ENCODE peak calls at places on chromosomes 1 and 21, in eight cellular contexts. H, A, G, Q, N, Y, J and D are unnamed samples. For H3K4me1, the result is how much of the 10 kb centered on the place peaks cover.

GRCh38 chr1:172451002-172451443 is 7.2 kb upstream of the PIGC start:
- DNase-seq in H (no peak), A (no peak), G (no peak), Q (no peak), N (no peak), Y (peak), J (peak), D (no peak)

GRCh38 chr1:59169703-59170102 is 127.2 kb upstream of the FGGY start:
- DNase-seq in H (no peak), A (no peak), G (no peak), Q (no peak), N (no peak), Y (no peak), J (peak), D (no peak)

GRCh38 chr21:41967708-41968107 is 13.9 kb upstream of the C2CD2 start:
- DNase-seq in H (no peak), A (no peak), G (peak), Q (no peak), N (peak), Y (no peak), J (no peak), D (no peak)

GRCh38 chr1:182766881-182767645 is 22.5 kb upstream of the NPL start:
- DNase-seq in H (no peak), A (no peak), G (no peak), Q (no peak), N (no peak), Y (no peak), J (no peak), D (no peak)

GRCh38 chr1:189775343-189775742 is 702.3 kb downstream of the BRINP3 start:
- DNase-seq in H (no peak), A (no peak), G (no peak), Q (no peak), N (no peak), Y (peak), J (peak), D (no peak)

GRCh38 chr1:243946946-243947345 is 96.9 kb upstream of the AKT3 start:
- DNase-seq in H (no peak), A (no peak), G (peak), Q (no peak), N (peak), Y (no peak), J (peak), D (no peak)

GRCh38 chr1:84598846-84599741 is 24.9 kb upstream of the CTBS start:
- DNase-seq in H (peak), A (no peak), G (no peak), Q (no peak), N (no peak), Y (peak), J (peak), D (peak)

GRCh38 chr21:38250991-38251418 is 5.8 kb upstream of the KCNJ15 start:
- DNase-seq in H (no peak), A (no peak), G (no peak), Q (no peak), N (no peak), Y (peak), J (no peak), D (no peak)

GRCh38 chr1:225824522-225824921 is 14.6 kb downstream of the EPHX1 start:
- DNase-seq in H (no peak), A (no peak), G (no peak), Q (no peak), N (peak), Y (no peak), J (no peak), D (no peak)

GRCh38 chr1:172717722-172718455 is 59.0 kb downstream of the FASLG start:
- DNase-seq in H (no peak), A (no peak), G (no peak), Q (no peak), N (no peak), Y (peak), J (peak), D (no peak)

GRCh38 chr1:40197656-40198055 is 36.5 kb downstream of the RLF start:
- DNase-seq in H (peak), A (no peak), G (no peak), Q (no peak), N (no peak), Y (no peak), J (peak), D (no peak)

GRCh38 chr1:81554108-81554507 is 246.6 kb upstream of the ADGRL2 start:
- DNase-seq in H (no peak), A (no peak), G (no peak), Q (no peak), N (no peak), Y (no peak), J (no peak), D (no peak)

GRCh38 chr1:41689596-41689995 is 205.1 kb upstream of the EDN2 start:
- DNase-seq in H (no peak), A (no peak), G (no peak), Q (no peak), N (no peak), Y (no peak), J (no peak), D (no peak)

GRCh38 chr1:118985611-118986290 is 2.4 kb downstream of the TBX15 start:
- DNase-seq in H (no peak), A (no peak), G (no peak), Q (no peak), N (no peak), Y (no peak), J (no peak), D (no peak)

GRCh38 chr1:182338806-182339370 is 52.7 kb downstream of the GLUL start:
- DNase-seq in H (no peak), A (no peak), G (no peak), Q (no peak), N (no peak), Y (no peak), J (no peak), D (no peak)

GRCh38 chr21:17900281-17900989 is 81.3 kb upstream of the C21orf91 start:
- DNase-seq in H (no peak), A (peak), G (no peak), Q (no peak), N (peak), Y (no peak), J (no peak), D (no peak)

GRCh38 chr1:25692560-25692959 is 76.0 kb downstream of the MAN1C1 start:
- DNase-seq in H (peak), A (no peak), G (no peak), Q (no peak), N (peak), Y (no peak), J (no peak), D (no peak)

GRCh38 chr1:39852214-39852791 is 31.0 kb downstream of the TRIT1 start:
- DNase-seq in H (no peak), A (no peak), G (no peak), Q (no peak), N (no peak), Y (no peak), J (peak), D (no peak)

GRCh38 chr1:32828341-32828740 is 10.9 kb downstream of the S100PBP start:
- DNase-seq in H (no peak), A (no peak), G (no peak), Q (no peak), N (no peak), Y (peak), J (peak), D (no peak)

GRCh38 chr1:182054698-182055326 is 6.7 kb downstream of the ZNF648 start:
- DNase-seq in H (peak), A (no peak), G (peak), Q (no peak), N (peak), Y (no peak), J (peak), D (no peak)

GRCh38 chr1:239868117-239868516 is 223.6 kb upstream of the FMN2 start:
- DNase-seq in H (no peak), A (no peak), G (no peak), Q (no peak), N (peak), Y (no peak), J (no peak), D (no peak)

GRCh38 chr1:24737368-24738117 is 7.7 kb upstream of the CLIC4 start:
- DNase-seq in H (no peak), A (no peak), G (no peak), Q (no peak), N (no peak), Y (no peak), J (no peak), D (no peak)

GRCh38 chr1:55284856-55285255 is 69.7 kb upstream of the USP24 start:
- DNase-seq in H (peak), A (no peak), G (no peak), Q (no peak), N (peak), Y (peak), J (peak), D (peak)

GRCh38 chr1:22788298-22788697 is 77.7 kb downstream of the EPHB2 start:
- DNase-seq in H (no peak), A (peak), G (no peak), Q (no peak), N (no peak), Y (peak), J (no peak), D (no peak)

GRCh38 chr1:101293461-101294045 is 56.7 kb downstream of the S1PR1 start:
- DNase-seq in H (no peak), A (no peak), G (no peak), Q (no peak), N (no peak), Y (peak), J (peak), D (no peak)

GRCh38 chr21:32572574-32573420 is 12.5 kb downstream of the TCP10L start:
- DNase-seq in H (peak), A (no peak), G (no peak), Q (no peak), N (no peak), Y (no peak), J (peak), D (no peak)

GRCh38 chr21:32520885-32521735 is 64.2 kb downstream of the TCP10L start:
- DNase-seq in H (no peak), A (peak), G (no peak), Q (no peak), N (no peak), Y (peak), J (peak), D (no peak)

GRCh38 chr1:171803461-171804022 is 22.1 kb downstream of the METTL13 start:
- DNase-seq in H (no peak), A (no peak), G (no peak), Q (no peak), N (no peak), Y (no peak), J (no peak), D (no peak)

GRCh38 chr21:34950980-34951379 is 98.1 kb downstream of the RUNX1 start:
- DNase-seq in H (no peak), A (no peak), G (no peak), Q (no peak), N (no peak), Y (peak), J (no peak), D (no peak)

GRCh38 chr1:93652335-93652949 is 29.2 kb downstream of the BCAR3 start:
- DNase-seq in H (no peak), A (no peak), G (no peak), Q (no peak), N (no peak), Y (no peak), J (no peak), D (no peak)

GRCh38 chr1:221611930-221612777 is 129.7 kb downstream of the DUSP10 start:
- DNase-seq in H (no peak), A (peak), G (no peak), Q (no peak), N (no peak), Y (peak), J (peak), D (peak)

GRCh38 chr1:100883963-100884362 is 10.7 kb downstream of the EXTL2 start:
- DNase-seq in H (no peak), A (no peak), G (no peak), Q (no peak), N (no peak), Y (peak), J (peak), D (no peak)

GRCh38 chr1:172269644-172270043 is 150.8 kb upstream of the C1orf105 start:
- DNase-seq in H (no peak), A (no peak), G (no peak), Q (no peak), N (no peak), Y (peak), J (no peak), D (no peak)

GRCh38 chr1:226677121-226678020 is 61.7 kb downstream of the ITPKB start:
- DNase-seq in H (peak), A (peak), G (peak), Q (no peak), N (no peak), Y (peak), J (peak), D (peak)

GRCh38 chr1:33433509-33434362 is 2.8 kb upstream of the PHC2 start:
- DNase-seq in H (no peak), A (no peak), G (no peak), Q (no peak), N (no peak), Y (peak), J (peak), D (peak)

GRCh38 chr1:192639607-192640368 is 3.8 kb downstream of the RGS13 start:
- DNase-seq in H (peak), A (no peak), G (no peak), Q (no peak), N (no peak), Y (peak), J (peak), D (no peak)

GRCh38 chr21:44508711-44509445 is 31.1 kb downstream of the KRTAP10-1 start:
- DNase-seq in H (no peak), A (no peak), G (no peak), Q (no peak), N (no peak), Y (no peak), J (no peak), D (no peak)

GRCh38 chr1:9281071-9281827 is 11.4 kb upstream of the SPSB1 start:
- DNase-seq in H (no peak), A (no peak), G (no peak), Q (no peak), N (no peak), Y (peak), J (no peak), D (no peak)

GRCh38 chr1:9282436-9282955 is 10.2 kb upstream of the SPSB1 start:
- DNase-seq in H (no peak), A (no peak), G (no peak), Q (no peak), N (no peak), Y (no peak), J (no peak), D (no peak)

GRCh38 chr1:9281907-9282306 is 10.8 kb upstream of the SPSB1 start:
- DNase-seq in H (no peak), A (no peak), G (no peak), Q (no peak), N (no peak), Y (no peak), J (no peak), D (no peak)

GRCh38 chr1:9286556-9286955 is 6.1 kb upstream of the SPSB1 start:
- DNase-seq in H (no peak), A (no peak), G (no peak), Q (no peak), N (no peak), Y (no peak), J (no peak), D (no peak)

GRCh38 chr1:9284061-9284460 is 8.6 kb upstream of the SPSB1 start:
- DNase-seq in H (no peak), A (no peak), G (no peak), Q (no peak), N (no peak), Y (no peak), J (peak), D (no peak)
- H3K4me1 ChIP-seq in H (under half), A (under half), G (under half), Q (under half), N (under half), Y (under half), J (under half), D (under half)

DNA sequence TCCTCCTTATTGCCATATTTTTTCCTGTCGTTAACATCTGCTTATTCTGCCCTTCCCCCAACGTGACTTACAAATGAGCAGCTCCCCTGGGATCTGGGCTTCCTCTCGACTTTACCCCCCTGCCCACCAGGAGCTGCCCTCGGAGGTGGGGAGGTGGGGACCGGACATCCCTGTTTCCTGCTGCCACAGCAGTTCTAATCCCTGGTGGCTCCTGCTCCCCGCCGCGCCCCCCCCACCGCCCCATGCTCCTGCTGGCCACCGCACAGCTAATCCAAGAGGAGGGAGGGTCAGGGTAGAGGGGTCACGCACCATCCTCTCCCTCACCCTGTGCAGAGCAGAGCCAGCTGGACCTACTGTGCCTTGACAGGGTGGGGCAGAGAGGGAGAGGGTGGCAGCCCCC is 4.4 kb upstream of the SLC27A3 start:
- DNase-seq in H (peak), A (peak), G (no peak), Q (no peak), N (no peak), Y (no peak), J (no peak), D (no peak)
- H3K4me3 ChIP-seq in H (no peak), A (peak), G (no peak), Q (no peak), N (no peak), Y (no peak), J (no peak), D (no peak)

DNA sequence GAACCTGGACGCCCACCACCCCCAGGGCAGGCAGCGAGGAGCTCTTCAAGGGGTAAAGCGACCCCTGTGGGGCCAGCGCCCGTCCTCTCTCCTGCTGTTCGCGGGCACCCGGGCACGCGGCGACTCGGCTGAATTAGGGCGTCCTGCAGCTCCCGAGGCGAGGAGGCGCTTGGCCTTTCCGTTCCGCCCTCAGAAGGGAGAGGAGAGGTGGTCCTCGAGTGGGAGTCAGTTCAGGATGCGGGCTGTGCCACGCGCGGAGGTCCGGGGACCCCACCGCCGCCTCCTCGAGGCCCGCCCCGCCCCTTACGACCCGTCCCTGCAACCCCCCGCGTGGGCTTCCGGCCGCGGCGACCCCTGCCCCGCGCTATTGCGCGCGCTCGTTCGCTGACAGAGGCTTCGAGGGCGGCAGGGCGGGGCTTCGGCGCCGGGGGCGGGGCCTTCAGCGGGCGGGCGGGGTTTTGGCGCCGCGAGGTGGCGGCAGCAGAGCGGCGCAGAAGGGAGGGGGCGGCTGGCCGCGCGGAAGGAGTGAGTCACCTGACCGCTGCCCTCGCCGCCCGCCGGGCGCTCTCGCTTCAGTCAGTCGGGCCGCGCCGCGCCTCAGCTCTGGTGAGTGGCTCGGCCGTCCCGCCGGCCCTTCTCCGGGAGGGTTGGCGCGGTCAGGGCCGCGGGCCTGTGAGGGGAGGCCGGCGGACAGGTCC is at the start of gene BACH1:
- DNase-seq in H (peak), A (peak), G (peak), Q (peak), N (peak), Y (peak), J (peak), D (peak)
- TF ChIP-seq CTCF in H (peak), A (peak), G (peak), Q (peak), N (peak), Y (peak), J (peak), D (peak)

GRCh38 chr1:56542651-56543050 is 36.7 kb downstream of the PLPP3 start:
- DNase-seq in H (no peak), A (no peak), G (no peak), Q (no peak), N (no peak), Y (no peak), J (no peak), D (no peak)

GRCh38 chr1:56537660-56538059 is 41.7 kb downstream of the PLPP3 start:
- DNase-seq in H (no peak), A (no peak), G (no peak), Q (no peak), N (no peak), Y (no peak), J (no peak), D (no peak)

GRCh38 chr1:56541408-56541807 is 38.0 kb downstream of the PLPP3 start:
- DNase-seq in H (no peak), A (no peak), G (no peak), Q (no peak), N (no peak), Y (no peak), J (peak), D (no peak)

GRCh38 chr1:56539403-56539802 is 40.0 kb downstream of the PLPP3 start:
- DNase-seq in H (no peak), A (no peak), G (no peak), Q (no peak), N (no peak), Y (no peak), J (no peak), D (no peak)

GRCh38 chr1:56540467-56540866 is 38.9 kb downstream of the PLPP3 start:
- DNase-seq in H (no peak), A (no peak), G (no peak), Q (no peak), N (no peak), Y (peak), J (peak), D (no peak)
- H3K4me1 ChIP-seq in H (under half), A (half or more), G (under half), Q (under half), N (under half), Y (under half), J (under half), D (under half)

GRCh38 chr1:155966135-155966534 is 12.2 kb downstream of the ARHGEF2 start:
- DNase-seq in H (no peak), A (no peak), G (no peak), Q (no peak), N (peak), Y (no peak), J (no peak), D (no peak)

GRCh38 chr1:155969377-155969791 is 9.0 kb downstream of the ARHGEF2 start:
- DNase-seq in H (no peak), A (no peak), G (no peak), Q (no peak), N (no peak), Y (no peak), J (no peak), D (no peak)

GRCh38 chr1:155966750-155967149 is 11.6 kb downstream of the ARHGEF2 start:
- DNase-seq in H (no peak), A (no peak), G (no peak), Q (no peak), N (no peak), Y (no peak), J (no peak), D (no peak)

GRCh38 chr1:155968670-155969069 is 9.7 kb downstream of the ARHGEF2 start:
- DNase-seq in H (no peak), A (peak), G (no peak), Q (no peak), N (no peak), Y (peak), J (no peak), D (no peak)

GRCh38 chr1:155967410-155968400 is 10.6 kb downstream of the ARHGEF2 start:
- DNase-seq in H (no peak), A (no peak), G (no peak), Q (no peak), N (no peak), Y (no peak), J (no peak), D (no peak)
- H3K4me3 ChIP-seq in H (no peak), A (peak), G (peak), Q (peak), N (no peak), Y (peak), J (no peak), D (no peak)

GRCh38 chr1:231584117-231584516 is 42.5 kb upstream of the DISC1 start:
- DNase-seq in H (peak), A (no peak), G (no peak), Q (no peak), N (no peak), Y (peak), J (peak), D (peak)
- TF ChIP-seq CTCF in H (peak), A (no peak), G (no peak), Q (no peak), N (no peak), Y (peak), J (peak), D (peak)